ENCODE peak calls at places on chromosomes 7 and 10, in five cellular contexts. A, K, T, C and S are unnamed samples.

GRCh38 chr7:132290021-132290420 is 286.2 kb downstream of the PLXNA4 start:
- DNase-seq in A (no peak), K (no peak), T (no peak), C (no peak), S (no peak)

GRCh38 chr7:95011156-95011928 is 103.9 kb downstream of the PPP1R9A start:
- DNase-seq in A (no peak), K (no peak), T (no peak), C (no peak), S (no peak)

GRCh38 chr7:92788559-92789183 is 47.7 kb downstream of the CDK6 start:
- DNase-seq in A (no peak), K (no peak), T (no peak), C (no peak), S (no peak)

GRCh38 chr7:155972651-155973349 is 160.5 kb upstream of the SHH start:
- DNase-seq in A (peak; percentile 6), K (no peak), T (no peak), C (no peak), S (no peak)

GRCh38 chr10:43204394-43204942 is 62.4 kb downstream of the RASGEF1A start:
- DNase-seq in A (peak; percentile 20), K (no peak), T (no peak), C (no peak), S (peak; percentile 13)

GRCh38 chr7:128869138-128869943 is 6.7 kb downstream of the ATP6V1F start:
- DNase-seq in A (peak; percentile 38), K (no peak), T (no peak), C (peak; percentile 74), S (no peak)

GRCh38 chr7:90701771-90702170 is 105.7 kb downstream of the CDK14 start:
- DNase-seq in A (no peak), K (no peak), T (no peak), C (no peak), S (no peak)

GRCh38 chr10:5148678-5149032 is 36.3 kb downstream of the AKR1C8 start:
- DNase-seq in A (no peak), K (no peak), T (no peak), C (no peak), S (no peak)

GRCh38 chr10:122149138-122149606 is 121.9 kb upstream of the BTBD16 start:
- DNase-seq in A (peak; percentile 24), K (no peak), T (no peak), C (no peak), S (peak; percentile 57)

GRCh38 chr7:157657741-157658740 is 321.2 kb downstream of the DNAJB6 start:
- DNase-seq in A (no peak), K (no peak), T (no peak), C (no peak), S (no peak)

GRCh38 chr10:97574374-97575100 is 2.0 kb downstream of the ANKRD2 start:
- DNase-seq in A (peak; percentile 96), K (peak; percentile 74), T (peak; percentile 85), C (peak; percentile 52), S (peak; percentile 46)

GRCh38 chr7:114138587-114138986 is 219.8 kb upstream of the PPP1R3A start:
- DNase-seq in A (no peak), K (no peak), T (no peak), C (no peak), S (no peak)

GRCh38 chr7:17041324-17041723 is 159.5 kb upstream of the AGR3 start:
- DNase-seq in A (no peak), K (peak; percentile 3), T (no peak), C (no peak), S (no peak)

GRCh38 chr10:34962866-34963265 is 127.3 kb downstream of the CUL2 start:
- DNase-seq in A (no peak), K (no peak), T (no peak), C (no peak), S (no peak)

GRCh38 chr10:48480397-48481374 is 124.2 kb downstream of the ARHGAP22 start:
- DNase-seq in A (peak; percentile 8), K (no peak), T (no peak), C (no peak), S (no peak)

GRCh38 chr10:130333185-130333584 is 197.0 kb downstream of the GLRX3 start:
- DNase-seq in A (no peak), K (no peak), T (no peak), C (no peak), S (no peak)

GRCh38 chr7:130205084-130205947 is at the start of gene TMEM209:
- DNase-seq in A (peak; percentile 97), K (peak; percentile 96), T (peak; percentile 94), C (peak; percentile 95), S (peak; percentile 95)
- TF ChIP-seq POLR2A in A (peak; percentile 64), K (peak; percentile 92), T (peak; percentile 87), C (peak; percentile 92), S (peak; percentile 44)

GRCh38 chr7:84510501-84510900 is 315.9 kb upstream of the SEMA3A start:
- DNase-seq in A (no peak), K (no peak), T (no peak), C (no peak), S (no peak)
- H3K27ac ChIP-seq in A (no peak overlapping the region), K (no peak overlapping the region), T (no peak overlapping the region), C (no peak overlapping the region), S (no peak overlapping the region)

GRCh38 chr7:117014673-117015133 is 61.4 kb downstream of the ST7 start:
- DNase-seq in A (peak; percentile 73), K (no peak), T (no peak), C (peak; percentile 28), S (peak; percentile 31)
- TF ChIP-seq POLR2A in A (no peak), K (no peak), T (no peak), C (no peak), S (no peak)

GRCh38 chr10:13774303-13774893 is 187.6 kb downstream of the PRPF18 start:
- DNase-seq in A (no peak), K (no peak), T (no peak), C (no peak), S (no peak)
- H3K27ac ChIP-seq in A (no peak overlapping the region), K (no peak overlapping the region), T (no peak overlapping the region), C (no peak overlapping the region), S (no peak overlapping the region)

DNA sequence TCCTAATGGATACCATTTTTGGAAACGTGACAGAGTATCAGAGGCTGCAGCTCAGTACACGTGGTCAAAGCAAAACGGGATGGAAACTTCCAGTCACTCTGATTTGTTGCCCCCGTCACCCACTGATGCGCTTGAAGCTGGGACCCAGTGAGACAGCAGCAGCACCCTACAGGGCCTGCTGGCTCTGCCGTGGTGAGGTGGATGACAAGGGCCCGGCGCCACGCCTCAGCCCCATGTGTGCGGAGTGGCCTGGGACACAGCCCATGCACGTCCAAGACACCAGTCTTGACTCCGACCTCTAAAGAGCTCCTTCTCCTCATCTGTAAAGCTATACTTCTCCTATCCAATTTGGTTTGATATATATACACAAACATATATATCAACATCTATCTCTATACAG is 39.0 kb downstream of the CLEC2L start:
- DNase-seq in A (no peak), K (no peak), T (no peak), C (no peak), S (no peak)
- TF ChIP-seq POLR2A in A (no peak), K (no peak), T (no peak), C (no peak), S (no peak)

DNA sequence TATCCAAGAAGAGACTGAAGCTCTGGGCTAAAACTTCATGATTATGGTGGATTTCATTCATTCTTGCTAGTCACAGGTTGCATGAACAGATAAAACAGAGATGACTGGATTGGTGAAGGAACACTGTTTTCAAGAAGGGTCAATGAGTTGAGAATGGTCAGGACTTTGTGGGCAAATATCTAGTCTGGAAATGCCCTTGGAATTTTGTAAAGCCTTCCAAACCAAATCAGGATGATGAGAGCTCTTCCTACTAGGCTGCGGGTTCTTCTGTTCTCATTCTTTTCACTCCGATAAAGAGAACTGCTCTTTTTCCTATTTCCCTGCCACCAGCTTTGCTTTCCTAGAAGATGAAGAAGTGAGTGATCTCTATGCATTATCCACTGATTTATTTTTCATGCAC is 171.4 kb downstream of the ARID5B start:
- DNase-seq in A (no peak), K (no peak), T (no peak), C (no peak), S (no peak)
- H3K27ac ChIP-seq in A (no peak overlapping the region), K (no peak overlapping the region), T (no peak overlapping the region), C (no peak overlapping the region), S (peak overlapping the region; percentile 89)

DNA sequence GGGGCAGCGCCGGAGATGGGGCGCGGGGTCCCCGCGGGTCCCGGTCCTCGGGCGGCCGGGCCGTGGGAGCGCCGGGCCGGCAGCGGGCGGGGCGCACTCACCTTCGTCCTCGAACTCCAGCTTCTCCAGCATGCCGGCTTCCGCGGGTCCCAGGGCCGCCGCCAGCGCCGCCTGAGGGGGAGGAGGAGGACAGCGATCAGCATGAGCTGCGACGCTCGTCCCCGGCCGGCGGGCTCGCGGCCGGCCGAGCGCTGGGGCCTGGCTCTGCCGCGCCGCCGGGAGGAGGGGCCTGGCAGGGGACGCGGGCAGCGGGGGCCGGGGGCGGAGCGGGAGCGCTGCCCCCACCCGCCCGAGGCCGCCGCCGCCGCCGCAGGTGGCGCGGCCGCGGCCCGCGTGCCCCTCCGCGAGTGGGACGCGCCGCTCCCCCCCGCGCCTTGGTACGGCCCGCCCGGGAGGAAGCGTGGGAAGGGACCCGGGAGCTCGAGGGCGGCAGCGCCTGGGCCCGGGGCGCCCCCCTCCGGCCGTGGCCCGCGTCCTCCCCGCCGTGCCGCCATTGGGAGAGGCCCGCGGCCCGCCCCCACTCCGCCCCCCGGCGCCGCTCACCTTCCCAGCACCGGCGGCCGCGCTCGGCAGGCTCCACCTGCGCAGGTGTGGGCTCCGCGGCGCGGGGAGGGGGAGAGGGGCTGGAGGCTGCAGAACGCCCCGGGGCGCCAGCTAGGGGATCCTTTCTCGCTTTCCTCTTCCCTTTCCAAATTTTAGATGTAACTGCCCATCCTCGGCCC is 112.5 kb upstream of the RHEB start:
- DNase-seq in A (peak; percentile 82), K (peak; percentile 55), T (no peak), C (peak; percentile 92), S (peak; percentile 86)
- TF ChIP-seq POLR2A in A (peak; percentile 22), K (no peak), T (peak; percentile 22), C (no peak), S (peak; percentile 55)

GRCh38 chr10:59560990-59561389 is 148.7 kb downstream of the SLC16A9 start:
- DNase-seq in A (no peak), K (peak; percentile 3), T (no peak), C (no peak), S (no peak)

GRCh38 chr10:59560161-59560560 is 149.5 kb downstream of the SLC16A9 start:
- DNase-seq in A (no peak), K (no peak), T (no peak), C (no peak), S (no peak)

GRCh38 chr10:59557052-59557451 is 152.6 kb downstream of the SLC16A9 start:
- DNase-seq in A (no peak), K (no peak), T (no peak), C (no peak), S (no peak)

GRCh38 chr10:59557642-59558041 is 152.0 kb downstream of the SLC16A9 start:
- DNase-seq in A (no peak), K (no peak), T (no peak), C (no peak), S (no peak)

DNA sequence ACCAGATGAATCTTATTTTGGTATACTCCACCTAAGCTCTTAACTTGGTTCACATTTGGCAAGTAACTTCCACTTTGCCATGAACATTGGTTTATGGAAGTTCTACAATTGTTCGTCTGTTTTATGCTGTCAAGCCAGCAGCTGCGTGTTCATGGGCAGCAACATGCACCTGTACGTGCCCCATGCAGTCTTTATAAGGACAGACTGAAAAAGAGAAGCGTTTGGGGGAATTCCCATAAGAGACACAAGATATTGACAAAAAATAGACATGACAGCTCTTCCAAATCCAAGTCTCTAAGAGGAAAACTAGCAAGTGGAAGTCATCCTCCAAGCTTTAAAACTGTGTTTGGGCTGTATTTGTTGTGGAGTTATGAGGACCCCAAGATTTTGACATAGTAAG is 151.6 kb downstream of the SLC16A9 start:
- DNase-seq in A (no peak), K (no peak), T (no peak), C (no peak), S (no peak)
- H3K27ac ChIP-seq in A (no peak overlapping the region), K (no peak overlapping the region), T (no peak overlapping the region), C (no peak overlapping the region), S (no peak overlapping the region)